ENCODE peak calls at places on chromosome 1, in four cellular contexts. G is substantia nigra, X is foreskin keratinocyte, I is fibroblast of pulmonary artery. F is an unnamed sample.

GRCh38 chr1:76141898-76142297 is 67.4 kb downstream of the ST6GALNAC3 start:
- DNase-seq in G (no peak), X (no peak), I (no peak), F (no peak)

GRCh38 chr1:243501002-243501401 is 245.2 kb downstream of the SDCCAG8 start:
- DNase-seq in G (no peak), X (peak; percentile 79), I (peak; percentile 49), F (no peak)

GRCh38 chr1:111414756-111415155 is 12.8 kb downstream of the OVGP1 start:
- DNase-seq in G (no peak), X (no peak), I (no peak), F (no peak)

GRCh38 chr1:151006331-151007052 is at the start of gene MINDY1:
- DNase-seq in G (peak; percentile 27), X (peak; percentile 78), I (peak; percentile 90), F (peak; percentile 63)

GRCh38 chr1:12177999-12178441 is 11.2 kb downstream of the TNFRSF1B start:
- DNase-seq in G (no peak), X (peak; percentile 15), I (peak; percentile 92), F (no peak)

GRCh38 chr1:159923203-159924024 is 1.9 kb downstream of the TAGLN2 start:
- DNase-seq in G (no peak), X (peak; percentile 82), I (peak; percentile 93), F (peak; percentile 71)

GRCh38 chr1:27555700-27556424 is 48.1 kb downstream of the AHDC1 start:
- DNase-seq in G (no peak), X (no peak), I (peak; percentile 71), F (no peak)

GRCh38 chr1:203503851-203504250 is 9.9 kb downstream of the OPTC start:
- DNase-seq in G (no peak), X (no peak), I (no peak), F (no peak)

GRCh38 chr1:96698332-96698983 is 23.1 kb upstream of the PTBP2 start:
- DNase-seq in G (no peak), X (no peak), I (peak; percentile 30), F (no peak)

GRCh38 chr1:207029991-207030521 is 2.5 kb downstream of the C1orf116 start:
- DNase-seq in G (no peak), X (peak; percentile 93), I (no peak), F (no peak)

GRCh38 chr1:5586629-5587028 is 405.6 kb downstream of the NPHP4 start:
- DNase-seq in G (no peak), X (no peak), I (no peak), F (no peak)

GRCh38 chr1:9426291-9426711 is 113.0 kb upstream of the SLC25A33 start:
- DNase-seq in G (no peak), X (no peak), I (no peak), F (no peak)

GRCh38 chr1:54259546-54259945 is 59.6 kb downstream of the MRPL37 start:
- DNase-seq in G (no peak), X (no peak), I (no peak), F (no peak)

GRCh38 chr1:162561616-162562451 is at the start of gene UAP1:
- DNase-seq in G (no peak), X (no peak), I (no peak), F (no peak)

GRCh38 chr1:18938008-18938706 is 18.3 kb downstream of the IFFO2 start:
- DNase-seq in G (no peak), X (no peak), I (no peak), F (no peak)

GRCh38 chr1:112063781-112064180 is 74.3 kb upstream of the KCND3 start:
- DNase-seq in G (no peak), X (no peak), I (no peak), F (no peak)

F was measured in gastrocnemius medialis.